ENCODE peak calls at places on chromosomes 13 and 19, in nine cellular contexts. Q is tibial artery; Y is lower lobe of right lung; R is testis; G is small intestine; K is CD4-positive, alpha-beta memory T cell; I is endodermal cell; V is HepG2; X is heart left ventricle. L is an unnamed sample.

GRCh38 chr13:36619535-36619934 is 54.3 kb upstream of the SERTM1 start:
- DNase-seq in Q (no peak), Y (no peak), R (no peak), G (no peak), K (no peak), I (no peak), V (no peak), X (no peak), L (no peak)

GRCh38 chr19:41299755-41300089 is 10.2 kb upstream of the CCDC97 start:
- DNase-seq in Q (peak; percentile 84), Y (peak; percentile 71), R (no peak), G (no peak), K (peak; percentile 61), I (no peak), V (no peak), X (peak; percentile 90), L (no peak)

GRCh38 chr13:72886272-72887062 is 104.5 kb downstream of the PIBF1 start:
- DNase-seq in Q (no peak), Y (no peak), R (no peak), G (peak; percentile 49), K (no peak), I (no peak), V (no peak), X (no peak), L (no peak)

GRCh38 chr13:94544922-94545321 is 51.0 kb downstream of the TGDS start:
- DNase-seq in Q (no peak), Y (no peak), R (no peak), G (no peak), K (no peak), I (no peak), V (no peak), X (no peak), L (no peak)

GRCh38 chr13:94553766-94554165 is 42.2 kb downstream of the TGDS start:
- DNase-seq in Q (no peak), Y (no peak), R (no peak), G (no peak), K (no peak), I (no peak), V (no peak), X (no peak), L (no peak)

GRCh38 chr19:31612873-31613272 is 263.6 kb upstream of the TSHZ3 start:
- DNase-seq in Q (no peak), Y (no peak), R (no peak), G (no peak), K (no peak), I (no peak), V (no peak), X (no peak), L (no peak)

GRCh38 chr13:92255533-92255932 is 857.1 kb downstream of the GPC5 start:
- DNase-seq in Q (no peak), Y (no peak), R (no peak), G (no peak), K (no peak), I (no peak), V (no peak), X (no peak), L (no peak)

GRCh38 chr13:24195626-24196025 is 35.1 kb downstream of the SPATA13 start:
- DNase-seq in Q (no peak), Y (no peak), R (no peak), G (no peak), K (no peak), I (no peak), V (no peak), X (no peak), L (no peak)

GRCh38 chr19:40806385-40807146 is 7.6 kb downstream of the EGLN2 start:
- DNase-seq in Q (peak; percentile 89), Y (peak; percentile 83), R (peak; percentile 87), G (peak; percentile 40), K (peak; percentile 82), I (peak; percentile 98), V (peak; percentile 66), X (peak; percentile 84), L (peak; percentile 38)

GRCh38 chr13:77310161-77310560 is 16.7 kb downstream of the MYCBP2 start:
- DNase-seq in Q (no peak), Y (no peak), R (no peak), G (no peak), K (no peak), I (no peak), V (no peak), X (no peak), L (no peak)

GRCh38 chr13:77310579-77311279 is 16.2 kb downstream of the MYCBP2 start:
- DNase-seq in Q (no peak), Y (no peak), R (no peak), G (no peak), K (no peak), I (no peak), V (no peak), X (no peak), L (no peak)

GRCh38 chr13:77306458-77306857 is 20.4 kb downstream of the MYCBP2 start:
- DNase-seq in Q (no peak), Y (no peak), R (no peak), G (no peak), K (no peak), I (no peak), V (no peak), X (no peak), L (no peak)

GRCh38 chr13:77312311-77312710 is 14.6 kb downstream of the MYCBP2 start:
- DNase-seq in Q (no peak), Y (no peak), R (no peak), G (no peak), K (no peak), I (no peak), V (no peak), X (no peak), L (no peak)

DNA sequence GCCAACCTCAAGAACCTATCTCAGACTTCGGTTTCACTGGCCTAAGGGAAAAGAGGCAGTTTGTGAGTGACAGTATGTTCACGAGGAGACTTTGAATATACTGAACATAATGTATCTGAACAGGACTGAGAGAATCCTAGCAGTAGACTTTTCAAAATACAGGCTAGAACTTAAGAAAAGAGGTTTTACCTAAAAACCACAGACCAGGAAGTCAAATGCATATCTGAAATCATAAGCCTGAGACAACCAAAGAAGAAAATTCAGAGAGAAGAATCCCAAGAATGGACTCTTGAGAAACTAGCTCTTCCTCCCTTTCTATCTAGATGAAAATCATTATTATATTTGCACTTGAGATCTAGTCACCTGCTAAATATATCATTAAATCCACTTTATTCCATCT is 17.6 kb downstream of the MYCBP2 start:
- DNase-seq in Q (no peak), Y (no peak), R (no peak), G (no peak), K (no peak), I (no peak), V (no peak), X (no peak), L (no peak)
- H3K4me1 ChIP-seq in Q (no peaks in the 10 kb centered on the region), Y (peaks cover 68% of the 10 kb centered on the region), R (peaks cover 41% of the 10 kb centered on the region), G (no peaks in the 10 kb centered on the region), K (peaks cover 94% of the 10 kb centered on the region), I (no peaks in the 10 kb centered on the region), V (peaks cover 19% of the 10 kb centered on the region), X (peaks cover 18% of the 10 kb centered on the region), L (peaks cover 82% of the 10 kb centered on the region)

GRCh38 chr19:39411832-39412099 is 703 bp upstream of the PLEKHG2 start:
- DNase-seq in Q (peak; percentile 95), Y (peak; percentile 94), R (peak; percentile 94), G (peak; percentile 95), K (peak; percentile 93), I (peak; percentile 93), V (peak; percentile 90), X (peak; percentile 94), L (peak; percentile 70)

GRCh38 chr19:39412867-39413268 is 399 bp downstream of the PLEKHG2 start:
- DNase-seq in Q (no peak), Y (no peak), R (no peak), G (peak; percentile 25), K (no peak), I (no peak), V (no peak), X (no peak), L (no peak)

GRCh38 chr19:39411006-39411831 is 1.2 kb upstream of the PLEKHG2 start:
- DNase-seq in Q (peak; percentile 85), Y (no peak), R (no peak), G (peak; percentile 94), K (no peak), I (peak; percentile 70), V (peak; percentile 88), X (no peak), L (no peak)

GRCh38 chr19:39413269-39413902 is 917 bp downstream of the PLEKHG2 start:
- DNase-seq in Q (peak; percentile 92), Y (peak; percentile 69), R (peak; percentile 61), G (no peak), K (no peak), I (peak; percentile 86), V (no peak), X (peak; percentile 87), L (no peak)

GRCh38 chr19:39412100-39412866 is at the start of gene PLEKHG2:
- DNase-seq in Q (peak; percentile 99), Y (peak; percentile 97), R (peak; percentile 99), G (peak; percentile 99), K (peak; percentile 97), I (peak; percentile 99), V (peak; percentile 98), X (peak; percentile 97), L (peak; percentile 96)
- H3K4me1 ChIP-seq in Q (no peaks in the 10 kb centered on the region), Y (peaks cover 31% of the 10 kb centered on the region), R (peaks cover 18% of the 10 kb centered on the region), G (no peaks in the 10 kb centered on the region), K (peaks cover 32% of the 10 kb centered on the region), I (peaks cover 9% of the 10 kb centered on the region), V (peaks cover 61% of the 10 kb centered on the region), X (peaks cover 40% of the 10 kb centered on the region), L (peaks cover 32% of the 10 kb centered on the region)

DNA sequence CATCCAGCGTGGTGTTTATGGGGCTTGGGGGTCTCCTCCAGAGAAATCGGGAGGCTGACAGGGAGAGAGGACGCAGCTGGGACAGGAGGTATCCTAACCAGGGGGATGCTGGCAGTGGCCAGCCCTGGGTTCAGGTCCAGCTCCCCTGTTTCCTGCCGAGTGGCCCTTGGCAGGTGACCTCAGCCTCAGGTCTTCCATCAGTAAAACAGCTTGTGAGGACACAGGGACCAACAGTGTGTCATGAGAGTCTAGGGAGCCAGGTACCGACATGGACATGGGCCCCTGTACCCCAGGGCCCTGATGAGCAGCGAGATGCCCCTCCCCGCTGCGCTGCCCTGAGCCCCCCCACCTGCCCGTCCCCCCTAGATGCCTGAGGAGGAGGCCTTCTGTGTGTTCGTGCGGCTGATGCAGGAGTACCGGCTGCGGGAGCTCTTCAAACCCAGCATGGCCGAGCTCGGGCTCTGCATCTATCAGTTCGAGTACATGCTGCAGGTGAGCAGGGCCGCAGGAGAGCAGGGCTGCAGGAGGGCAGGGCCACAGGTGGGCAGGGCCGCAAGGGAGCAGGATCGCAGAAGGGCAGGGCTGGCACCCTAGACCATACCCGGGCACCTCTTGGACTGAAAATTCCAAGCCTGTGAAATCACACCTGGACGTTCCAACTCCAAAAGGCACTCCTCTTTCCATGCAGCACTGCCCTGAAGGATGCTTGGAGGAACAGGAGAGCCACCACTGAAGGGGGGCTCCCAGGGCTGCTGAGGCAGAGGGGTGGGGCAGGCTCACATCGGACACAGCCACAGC is 19.8 kb downstream of the EVI5L start:
- DNase-seq in Q (no peak), Y (no peak), R (no peak), G (no peak), K (no peak), I (no peak), V (no peak), X (no peak), L (no peak)
- H3K4me1 ChIP-seq in Q (no peaks in the 10 kb centered on the region), Y (peaks cover 7% of the 10 kb centered on the region), R (peaks cover 9% of the 10 kb centered on the region), G (no peaks in the 10 kb centered on the region), K (peaks cover 8% of the 10 kb centered on the region), I (peaks cover 3% of the 10 kb centered on the region), V (peaks cover 33% of the 10 kb centered on the region), X (no peaks in the 10 kb centered on the region), L (peaks cover 20% of the 10 kb centered on the region)

DNA sequence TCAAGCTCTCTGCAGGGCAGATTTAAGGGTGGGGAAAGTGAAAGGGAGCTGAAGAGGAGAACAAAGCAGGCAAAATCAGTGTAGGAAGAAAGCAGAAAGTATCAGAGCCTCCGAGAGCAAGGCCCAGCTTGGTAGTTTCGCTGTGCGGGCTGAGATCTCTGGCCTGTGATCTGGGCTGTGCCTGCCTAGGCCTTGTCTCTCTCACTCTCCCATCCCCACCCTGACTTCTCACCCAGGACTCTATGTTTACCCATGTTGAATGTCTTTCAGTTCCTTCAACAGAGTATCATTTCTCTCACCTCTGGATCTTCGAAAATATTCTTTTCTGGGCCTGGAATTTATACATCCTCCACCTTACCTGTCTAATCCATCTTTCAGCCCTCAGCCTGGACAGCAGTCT is 391.3 kb downstream of the FOXO1 start:
- DNase-seq in Q (no peak), Y (no peak), R (no peak), G (no peak), K (no peak), I (no peak), V (no peak), X (no peak), L (no peak)
- H3K4me1 ChIP-seq in Q (no peaks in the 10 kb centered on the region), Y (peaks cover 18% of the 10 kb centered on the region), R (peaks cover 4% of the 10 kb centered on the region), G (no peaks in the 10 kb centered on the region), K (peaks cover 26% of the 10 kb centered on the region), I (peaks cover 4% of the 10 kb centered on the region), V (peaks cover 14% of the 10 kb centered on the region), X (peaks cover 14% of the 10 kb centered on the region), L (peaks cover 22% of the 10 kb centered on the region)

L was measured in esophagus squamous epithelium.